ENCODE peak calls at places on chromosomes 13 and 19, in six cellular contexts. N is MM.1S, W is heart left ventricle, D is ascending aorta, E is IMR-90, Q is A549. L is an unnamed sample.

GRCh38 chr13:110431851-110432294 is 124.8 kb downstream of the COL4A2 start:
- DNase-seq in W (peak; percentile 75), N (no peak), D (no peak), Q (no peak), E (no peak), L (no peak)

GRCh38 chr13:98822238-98822606 is 69.8 kb upstream of the SLC15A1 start:
- DNase-seq in W (peak; percentile 47), N (no peak), D (no peak), E (peak; percentile 20), Q (no peak), L (no peak)

GRCh38 chr19:35673121-35673804 is 6.9 kb downstream of the UPK1A start:
- DNase-seq in N (peak; percentile 53), D (no peak), W (peak; percentile 54), Q (peak; percentile 99), E (peak; percentile 62), L (peak; percentile 79)

GRCh38 chr19:10009714-10010224 is 535 bp downstream of the COL5A3 start:
- DNase-seq in E (no peak), D (no peak), W (no peak), Q (no peak), N (no peak), L (no peak)

GRCh38 chr19:46574533-46574932 is 26.6 kb upstream of the CALM3 start:
- DNase-seq in Q (no peak), W (no peak), E (no peak), N (no peak), D (no peak), L (no peak)

GRCh38 chr19:17794731-17795494 is at the start of gene B3GNT3:
- DNase-seq in N (no peak), W (no peak), E (no peak), D (no peak), Q (peak; percentile 47), L (peak; percentile 72)

GRCh38 chr13:18212873-18213272 is 968.8 kb downstream of the TUBA3C start:
- DNase-seq in W (no peak), N (no peak), Q (no peak), D (no peak), E (peak; percentile 1), L (no peak)

GRCh38 chr13:79311456-79311855 is 94.6 kb downstream of the RBM26 start:
- DNase-seq in Q (no peak), W (no peak), N (no peak), D (no peak), E (peak; percentile 69), L (no peak)

GRCh38 chr13:37869756-37870488 is at the start of gene TRPC4:
- DNase-seq in Q (peak; percentile 1), D (no peak), W (peak; percentile 69), E (peak; percentile 59), N (no peak), L (peak; percentile 32)

GRCh38 chr13:76223565-76223964 is 587.4 kb downstream of the LMO7 start:
- DNase-seq in E (no peak), W (no peak), D (no peak), Q (no peak), N (no peak), L (no peak)

GRCh38 chr19:662207-662961 is 630 bp downstream of the RNF126 start:
- DNase-seq in D (no peak), Q (no peak), E (peak; percentile 38), N (peak; percentile 78), W (no peak), L (peak; percentile 72)

GRCh38 chr13:33310245-33311038 is 24.9 kb upstream of the STARD13 start:
- DNase-seq in E (no peak), N (no peak), Q (no peak), W (no peak), D (no peak), L (no peak)

GRCh38 chr19:14265285-14266036 is 59.5 kb upstream of the ADGRL1 start:
- DNase-seq in N (no peak), E (no peak), Q (no peak), D (no peak), W (no peak), L (no peak)

GRCh38 chr19:39671739-39672363 is 16.1 kb downstream of the LGALS16 start:
- DNase-seq in D (no peak), N (peak; percentile 83), W (no peak), E (peak; percentile 43), Q (peak; percentile 69), L (no peak)
- TF ChIP-seq CTCF in D (peak; percentile 13), N (peak; percentile 71), W (peak; percentile 56), E (peak; percentile 56), Q (peak; percentile 99), L (peak; percentile 32)

GRCh38 chr13:113010510-113010865 is 41.5 kb downstream of the MCF2L start:
- DNase-seq in N (no peak), E (no peak), D (no peak), Q (no peak), W (no peak), L (no peak)
- H3K27ac ChIP-seq in N (no peak overlapping the region), E (no peak overlapping the region), D (no peak overlapping the region), Q (no peak overlapping the region), W (peak overlapping the region; percentile 9), L (no peak overlapping the region)

GRCh38 chr13:73467103-73467502 is 408.3 kb downstream of the KLF5 start:
- DNase-seq in D (no peak), E (peak; percentile 16), Q (no peak), N (no peak), W (no peak), L (no peak)

GRCh38 chr13:73464758-73465628 is 406.2 kb downstream of the KLF5 start:
- DNase-seq in D (no peak), W (no peak), E (no peak), Q (no peak), N (no peak), L (no peak)

GRCh38 chr13:73462241-73462640 is 403.4 kb downstream of the KLF5 start:
- DNase-seq in E (peak; percentile 6), N (no peak), D (no peak), Q (no peak), W (no peak), L (no peak)

GRCh38 chr13:73466561-73466960 is 407.8 kb downstream of the KLF5 start:
- DNase-seq in E (no peak), D (no peak), Q (no peak), W (no peak), N (no peak), L (no peak)

DNA sequence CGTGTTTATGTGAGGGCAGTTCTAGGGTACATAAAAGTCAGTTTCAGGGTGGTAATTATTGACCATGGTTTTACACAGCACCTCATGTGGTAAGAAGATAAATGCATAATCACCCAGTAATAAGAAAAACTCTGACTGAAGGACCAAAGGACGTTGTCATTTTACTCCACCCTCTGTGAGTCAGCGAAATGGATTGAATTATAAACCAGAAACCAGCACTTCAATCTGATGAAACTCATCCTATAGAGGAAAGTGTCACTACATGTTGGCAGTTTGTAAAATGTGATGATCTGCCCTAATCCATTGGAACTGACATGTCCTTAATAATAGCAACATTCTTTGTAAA is 406.8 kb downstream of the KLF5 start:
- DNase-seq in Q (peak; percentile 6), N (no peak), W (no peak), E (peak; percentile 42), D (no peak), L (no peak)
- TF ChIP-seq CTCF in Q (no peak), N (no peak), W (no peak), E (no peak), D (no peak), L (no peak)

DNA sequence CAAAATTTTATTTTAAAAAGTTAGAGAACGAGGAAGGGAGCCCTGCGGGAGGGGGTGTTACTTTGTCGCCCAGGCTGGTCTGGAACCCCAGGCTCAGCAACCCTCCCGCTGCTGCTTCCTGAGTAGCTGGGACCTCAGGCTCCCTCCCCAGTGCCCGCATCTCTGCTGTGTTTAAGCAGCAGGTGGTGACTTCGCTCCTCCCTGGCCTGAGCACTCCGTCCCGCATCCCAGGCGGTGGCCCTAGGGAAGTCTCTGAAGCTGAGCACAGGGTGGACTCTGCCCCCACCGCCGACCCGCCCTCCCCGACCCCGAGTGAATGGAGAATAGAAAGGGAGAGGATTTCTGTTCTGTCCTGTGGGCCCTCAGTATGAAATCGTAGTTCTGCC is 30.5 kb downstream of the ZNF701 start:
- DNase-seq in D (no peak), N (no peak), E (peak; percentile 3), W (peak; percentile 40), Q (no peak), L (peak; percentile 78)
- H3K27ac ChIP-seq in D (peak overlapping the region; percentile 85), N (no peak overlapping the region), E (peak overlapping the region; percentile 24), W (peak overlapping the region; percentile 44), Q (no peak overlapping the region), L (peak overlapping the region; percentile 78)

DNA sequence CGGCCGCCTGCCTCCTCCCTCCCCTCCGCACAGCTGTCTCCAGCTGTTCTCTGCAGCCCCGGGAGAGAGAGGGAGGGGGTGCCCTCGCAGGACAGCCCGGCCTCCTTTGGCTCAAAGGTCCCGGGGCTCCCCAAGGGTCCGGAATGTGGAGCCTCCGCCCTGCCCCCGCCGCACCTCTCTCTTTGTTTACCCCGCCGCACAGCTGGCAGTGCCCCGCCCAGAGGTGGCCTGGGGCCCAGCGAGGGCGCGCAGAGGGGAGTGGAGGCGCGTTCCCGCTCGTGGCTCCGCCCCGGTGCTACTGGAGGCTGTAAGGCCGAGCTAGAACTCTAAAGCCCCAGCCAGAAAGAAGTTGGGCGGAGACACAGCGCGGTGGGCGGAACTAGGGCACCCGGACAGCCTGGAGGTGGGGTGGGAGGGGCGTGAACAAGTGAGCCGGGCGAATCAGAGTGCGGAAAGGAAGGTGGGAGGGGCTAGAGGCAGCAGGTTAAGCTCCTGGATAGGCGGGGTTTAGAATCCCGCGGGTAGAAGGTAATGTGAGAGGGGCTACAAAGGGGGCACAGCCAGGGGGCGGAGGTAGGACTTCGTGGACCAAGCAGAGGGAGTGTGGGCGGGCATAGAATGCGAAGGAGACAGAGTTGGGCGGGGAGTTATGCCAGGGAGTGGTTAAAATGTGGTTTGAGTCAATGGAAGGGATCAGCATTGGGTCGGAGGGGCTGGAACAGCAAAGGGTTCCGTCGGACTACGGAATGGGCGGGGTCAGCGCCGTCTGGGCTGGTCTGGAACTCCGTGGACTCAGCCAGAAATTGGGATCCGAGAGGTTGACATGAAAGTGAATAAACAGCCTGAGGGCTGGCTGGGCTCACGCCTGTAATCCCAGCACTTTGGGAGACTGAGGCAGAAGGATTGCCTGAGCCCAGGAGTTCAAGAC is 2.8 kb downstream of the LTBP4 start:
- DNase-seq in Q (peak; percentile 99), W (peak; percentile 98), E (peak; percentile 92), D (peak; percentile 96), N (peak; percentile 99), L (peak; percentile 98)
- TF ChIP-seq CTCF in Q (no peak), W (no peak), E (no peak), D (no peak), N (no peak), L (no peak)

GRCh38 chr19:2726160-2726855 is 5.1 kb upstream of the DIRAS1 start:
- DNase-seq in W (no peak), Q (no peak), N (no peak), E (no peak), D (no peak), L (no peak)
- H3K27ac ChIP-seq in W (no peak overlapping the region), Q (no peak overlapping the region), N (no peak overlapping the region), E (no peak overlapping the region), D (no peak overlapping the region), L (no peak overlapping the region)